ENCODE peak calls at places on chromosomes 11 and 22, in six cellular contexts. Q is immature natural killer cell; D is GM10248; S is RPMI8226; J is stimulated activated CD8-positive, alpha-beta memory T cell treated with anti-CD3 and anti-CD28 coated beads, Interleukin-12 subunit alpha, Interleukin-12 subunit beta, amount 100 ng/mL, for 4 hours; B is stimulated activated CD4-positive, alpha-beta T cell treated with anti-CD3 and anti-CD28 coated beads, TNF-alpha, amount 100 ng/mL, for 48 hours. C is an unnamed sample.
A peak's percentile ranks its signal among the peaks of the same experiment; 100 is the strongest.

GRCh38 chr11:12319734-12320387 is 57.5 kb upstream of the PARVA start:
- DNase-seq in Q (no peak), D (no peak), S (no peak), J (no peak), B (no peak), C (no peak)

GRCh38 chr11:71094296-71095077 is 157.9 kb downstream of the SHANK2 start:
- DNase-seq in Q (no peak), D (no peak), S (no peak), J (no peak), B (no peak), C (no peak)

GRCh38 chr22:50314455-50315288 is 7.2 kb upstream of the PLXNB2 start:
- DNase-seq in Q (peak; percentile 77), D (peak; percentile 90), S (peak; percentile 93), J (peak; percentile 58), B (peak; percentile 54), C (peak; percentile 74)

GRCh38 chr11:111793863-111794262 is 27.7 kb upstream of the PPP2R1B start:
- DNase-seq in Q (no peak), D (no peak), S (no peak), J (no peak), B (no peak), C (no peak)

GRCh38 chr11:97683733-97684132 is 1293.9 kb downstream of the JRKL start:
- DNase-seq in Q (no peak), D (no peak), S (peak; percentile 43), J (no peak), B (no peak), C (peak; percentile 20)

GRCh38 chr11:77402218-77402556 is 71.7 kb downstream of the PAK1 start:
- DNase-seq in Q (no peak), D (no peak), S (no peak), J (no peak), B (no peak), C (peak; percentile 70)

GRCh38 chr11:100152751-100153150 is 534.3 kb upstream of the ARHGAP42 start:
- DNase-seq in Q (no peak), D (no peak), S (no peak), J (no peak), B (no peak), C (no peak)

GRCh38 chr22:35470903-35471321 is 69.7 kb upstream of the RASD2 start:
- DNase-seq in Q (no peak), D (no peak), S (no peak), J (no peak), B (no peak), C (no peak)

GRCh38 chr11:92969634-92970347 is at the start of gene MTNR1B:
- DNase-seq in Q (no peak), D (no peak), S (no peak), J (no peak), B (no peak), C (no peak)

GRCh38 chr11:119347242-119347641 is 737 bp upstream of the MFRP start:
- DNase-seq in Q (no peak), D (no peak), S (no peak), J (no peak), B (no peak), C (no peak)

GRCh38 chr11:120589376-120589775 is 77.8 kb downstream of the GRIK4 start:
- DNase-seq in Q (no peak), D (no peak), S (no peak), J (no peak), B (no peak), C (no peak)

GRCh38 chr22:49449811-49450386 is 377.8 kb downstream of the BRD1 start:
- DNase-seq in Q (no peak), D (no peak), S (no peak), J (no peak), B (no peak), C (no peak)

GRCh38 chr11:65278351-65278750 is 16.6 kb downstream of the POLA2 start:
- DNase-seq in Q (no peak), D (no peak), S (no peak), J (no peak), B (no peak), C (no peak)

GRCh38 chr11:130180491-130180890 is 20.9 kb downstream of the ST14 start:
- DNase-seq in Q (no peak), D (peak; percentile 61), S (peak; percentile 83), J (no peak), B (no peak), C (no peak)

GRCh38 chr22:49704345-49705215 is 123.1 kb downstream of the BRD1 start:
- DNase-seq in Q (no peak), D (no peak), S (no peak), J (no peak), B (no peak), C (no peak)

GRCh38 chr11:593347-593746 is 17.1 kb downstream of the PHRF1 start:
- DNase-seq in Q (no peak), D (no peak), S (no peak), J (no peak), B (no peak), C (no peak)

GRCh38 chr22:37999640-38000272 is 15.4 kb upstream of the SOX10 start:
- DNase-seq in Q (peak; percentile 31), D (no peak), S (peak; percentile 69), J (no peak), B (no peak), C (peak; percentile 41)

C was measured in HL-60.